ENCODE peak calls at places on chromosomes 2 and 18, in seven cellular contexts. One of them, this sample, is unnamed.

GRCh38 chr2:100401268-100401667 is 16.2 kb downstream of the CHST10 start:
- DNase-seq in lung microvascular endothelial cell: no peak
- DNase-seq in psoas muscle: no peak
- DNase-seq in dermis blood vessel endothelial cell: no peak
- DNase-seq in NCI-H1092 treated with DMSO at 0.1 percent for 48 hours: no peak
- DNase-seq in skeletal muscle cell: no peak
- DNase-seq in mesendoderm: no peak
- DNase-seq in this sample: no peak

GRCh38 chr2:237041231-237041630 is 44.5 kb upstream of the COPS8 start:
- DNase-seq in lung microvascular endothelial cell: peak; percentile 19
- DNase-seq in psoas muscle: no peak
- DNase-seq in dermis blood vessel endothelial cell: no peak
- DNase-seq in NCI-H1092 treated with DMSO at 0.1 percent for 48 hours: no peak
- DNase-seq in skeletal muscle cell: no peak
- DNase-seq in mesendoderm: no peak
- DNase-seq in this sample: no peak

GRCh38 chr2:51490576-51491234 is 458.8 kb upstream of the NRXN1 start:
- DNase-seq in lung microvascular endothelial cell: no peak
- DNase-seq in psoas muscle: no peak
- DNase-seq in dermis blood vessel endothelial cell: no peak
- DNase-seq in NCI-H1092 treated with DMSO at 0.1 percent for 48 hours: peak; percentile 49
- DNase-seq in skeletal muscle cell: no peak
- DNase-seq in mesendoderm: no peak
- DNase-seq in this sample: no peak

GRCh38 chr2:7849531-7849930 is 832.3 kb upstream of the ID2 start:
- DNase-seq in lung microvascular endothelial cell: no peak
- DNase-seq in psoas muscle: no peak
- DNase-seq in dermis blood vessel endothelial cell: no peak
- DNase-seq in NCI-H1092 treated with DMSO at 0.1 percent for 48 hours: no peak
- DNase-seq in skeletal muscle cell: no peak
- DNase-seq in mesendoderm: no peak
- DNase-seq in this sample: no peak

GRCh38 chr2:207477896-207478295 is 51.9 kb upstream of the CREB1 start:
- DNase-seq in lung microvascular endothelial cell: no peak
- DNase-seq in psoas muscle: no peak
- DNase-seq in dermis blood vessel endothelial cell: no peak
- DNase-seq in NCI-H1092 treated with DMSO at 0.1 percent for 48 hours: no peak
- DNase-seq in skeletal muscle cell: no peak
- DNase-seq in mesendoderm: peak; percentile 76
- DNase-seq in this sample: no peak

GRCh38 chr2:28449489-28450395 is 46.1 kb upstream of the PLB1 start:
- DNase-seq in lung microvascular endothelial cell: peak; percentile 59
- DNase-seq in psoas muscle: no peak
- DNase-seq in dermis blood vessel endothelial cell: peak; percentile 54
- DNase-seq in NCI-H1092 treated with DMSO at 0.1 percent for 48 hours: no peak
- DNase-seq in skeletal muscle cell: no peak
- DNase-seq in mesendoderm: peak; percentile 71
- DNase-seq in this sample: no peak

GRCh38 chr2:100142393-100142792 is at the start of gene AFF3:
- DNase-seq in lung microvascular endothelial cell: no peak
- DNase-seq in psoas muscle: no peak
- DNase-seq in dermis blood vessel endothelial cell: no peak
- DNase-seq in NCI-H1092 treated with DMSO at 0.1 percent for 48 hours: no peak
- DNase-seq in skeletal muscle cell: no peak
- DNase-seq in mesendoderm: no peak
- DNase-seq in this sample: no peak

GRCh38 chr2:158716091-158716815 is 78.9 kb upstream of the DAPL1 start:
- DNase-seq in lung microvascular endothelial cell: peak; percentile 94
- DNase-seq in psoas muscle: no peak
- DNase-seq in dermis blood vessel endothelial cell: peak; percentile 98
- DNase-seq in NCI-H1092 treated with DMSO at 0.1 percent for 48 hours: no peak
- DNase-seq in skeletal muscle cell: no peak
- DNase-seq in mesendoderm: peak; percentile 8
- DNase-seq in this sample: no peak

GRCh38 chr2:36921984-36922383 is 44.4 kb downstream of the STRN start:
- DNase-seq in lung microvascular endothelial cell: no peak
- DNase-seq in psoas muscle: no peak
- DNase-seq in dermis blood vessel endothelial cell: no peak
- DNase-seq in NCI-H1092 treated with DMSO at 0.1 percent for 48 hours: no peak
- DNase-seq in skeletal muscle cell: no peak
- DNase-seq in mesendoderm: no peak
- DNase-seq in this sample: no peak

GRCh38 chr18:26088482-26088881 is 1.9 kb downstream of the SS18 start:
- DNase-seq in lung microvascular endothelial cell: peak; percentile 18
- DNase-seq in psoas muscle: no peak
- DNase-seq in dermis blood vessel endothelial cell: peak; percentile 26
- DNase-seq in NCI-H1092 treated with DMSO at 0.1 percent for 48 hours: no peak
- DNase-seq in skeletal muscle cell: no peak
- DNase-seq in mesendoderm: no peak
- DNase-seq in this sample: no peak

GRCh38 chr2:55119711-55120487 is 69.6 kb upstream of the RTN4 start:
- DNase-seq in lung microvascular endothelial cell: no peak
- DNase-seq in psoas muscle: no peak
- DNase-seq in dermis blood vessel endothelial cell: no peak
- DNase-seq in NCI-H1092 treated with DMSO at 0.1 percent for 48 hours: no peak
- DNase-seq in skeletal muscle cell: peak; percentile 58
- DNase-seq in mesendoderm: peak; percentile 57
- DNase-seq in this sample: no peak

GRCh38 chr2:46876741-46877384 is 38.7 kb downstream of the MCFD2 start:
- DNase-seq in lung microvascular endothelial cell: peak; percentile 84
- DNase-seq in psoas muscle: no peak
- DNase-seq in dermis blood vessel endothelial cell: peak; percentile 85
- DNase-seq in NCI-H1092 treated with DMSO at 0.1 percent for 48 hours: peak; percentile 37
- DNase-seq in skeletal muscle cell: no peak
- DNase-seq in mesendoderm: peak; percentile 72
- DNase-seq in this sample: peak; percentile 75

GRCh38 chr2:127255146-127255545 is 35.0 kb upstream of the CYP27C1 start:
- DNase-seq in lung microvascular endothelial cell: no peak
- DNase-seq in psoas muscle: no peak
- DNase-seq in dermis blood vessel endothelial cell: no peak
- DNase-seq in NCI-H1092 treated with DMSO at 0.1 percent for 48 hours: no peak
- DNase-seq in skeletal muscle cell: no peak
- DNase-seq in mesendoderm: no peak
- DNase-seq in this sample: no peak

GRCh38 chr2:12096425-12096824 is 350.0 kb downstream of the LPIN1 start:
- DNase-seq in lung microvascular endothelial cell: no peak
- DNase-seq in psoas muscle: no peak
- DNase-seq in dermis blood vessel endothelial cell: no peak
- DNase-seq in NCI-H1092 treated with DMSO at 0.1 percent for 48 hours: no peak
- DNase-seq in skeletal muscle cell: no peak
- DNase-seq in mesendoderm: no peak
- DNase-seq in this sample: no peak

GRCh38 chr2:213087040-213087439 is 64.4 kb downstream of the IKZF2 start:
- DNase-seq in lung microvascular endothelial cell: no peak
- DNase-seq in psoas muscle: no peak
- DNase-seq in dermis blood vessel endothelial cell: no peak
- DNase-seq in NCI-H1092 treated with DMSO at 0.1 percent for 48 hours: no peak
- DNase-seq in skeletal muscle cell: no peak
- DNase-seq in mesendoderm: no peak
- DNase-seq in this sample: no peak

GRCh38 chr18:23879966-23880565 is 134.5 kb upstream of the TTC39C start:
- DNase-seq in lung microvascular endothelial cell: no peak
- DNase-seq in psoas muscle: no peak
- DNase-seq in dermis blood vessel endothelial cell: no peak
- DNase-seq in NCI-H1092 treated with DMSO at 0.1 percent for 48 hours: no peak
- DNase-seq in skeletal muscle cell: no peak
- DNase-seq in mesendoderm: no peak
- DNase-seq in this sample: no peak

GRCh38 chr2:16285813-16286510 is 345.6 kb downstream of the MYCN start:
- DNase-seq in lung microvascular endothelial cell: no peak
- DNase-seq in psoas muscle: no peak
- DNase-seq in dermis blood vessel endothelial cell: no peak
- DNase-seq in NCI-H1092 treated with DMSO at 0.1 percent for 48 hours: no peak
- DNase-seq in skeletal muscle cell: no peak
- DNase-seq in mesendoderm: no peak
- DNase-seq in this sample: no peak

GRCh38 chr2:102708847-102709559 is 52.8 kb upstream of the TMEM182 start:
- DNase-seq in lung microvascular endothelial cell: no peak
- DNase-seq in psoas muscle: no peak
- DNase-seq in dermis blood vessel endothelial cell: no peak
- DNase-seq in NCI-H1092 treated with DMSO at 0.1 percent for 48 hours: no peak
- DNase-seq in skeletal muscle cell: peak; percentile 29
- DNase-seq in mesendoderm: peak; percentile 63
- DNase-seq in this sample: peak; percentile 20

GRCh38 chr2:166360426-166360825 is 15.3 kb downstream of the SCN9A start:
- DNase-seq in lung microvascular endothelial cell: no peak
- DNase-seq in psoas muscle: no peak
- DNase-seq in dermis blood vessel endothelial cell: no peak
- DNase-seq in NCI-H1092 treated with DMSO at 0.1 percent for 48 hours: no peak
- DNase-seq in skeletal muscle cell: no peak
- DNase-seq in mesendoderm: no peak
- DNase-seq in this sample: no peak

GRCh38 chr2:100053499-100053898 is 88.9 kb downstream of the AFF3 start:
- DNase-seq in lung microvascular endothelial cell: no peak
- DNase-seq in psoas muscle: no peak
- DNase-seq in dermis blood vessel endothelial cell: no peak
- DNase-seq in NCI-H1092 treated with DMSO at 0.1 percent for 48 hours: no peak
- DNase-seq in skeletal muscle cell: no peak
- DNase-seq in mesendoderm: no peak
- DNase-seq in this sample: no peak

GRCh38 chr2:240069846-240070245 is 16.5 kb upstream of the OR6B3 start:
- DNase-seq in lung microvascular endothelial cell: no peak
- DNase-seq in psoas muscle: no peak
- DNase-seq in dermis blood vessel endothelial cell: no peak
- DNase-seq in NCI-H1092 treated with DMSO at 0.1 percent for 48 hours: no peak
- DNase-seq in skeletal muscle cell: no peak
- DNase-seq in mesendoderm: no peak
- DNase-seq in this sample: no peak

GRCh38 chr2:230895536-230896345 is 29.3 kb downstream of the GPR55 start:
- DNase-seq in lung microvascular endothelial cell: no peak
- DNase-seq in psoas muscle: no peak
- DNase-seq in dermis blood vessel endothelial cell: no peak
- DNase-seq in NCI-H1092 treated with DMSO at 0.1 percent for 48 hours: no peak
- DNase-seq in skeletal muscle cell: no peak
- DNase-seq in mesendoderm: no peak
- DNase-seq in this sample: no peak

This sample was measured in HS-5.